ENCODE peak calls at places on chromosomes 4 and X, in five cellular contexts. One of them, this sample, is unnamed.

GRCh38 chrX:102976793-102977495 is 39.9 kb downstream of the RAB40AL start:
- DNase-seq in ovary: no peak
- DNase-seq in heart right ventricle: no peak
- DNase-seq in astrocyte of the cerebellum: no peak
- DNase-seq in AG09309: peak
- DNase-seq in this sample: peak

GRCh38 chrX:103688949-103689348 is 2.5 kb upstream of the MORF4L2 start:
- DNase-seq in ovary: no peak
- DNase-seq in AG09309: no peak
- DNase-seq in heart right ventricle: no peak
- DNase-seq in astrocyte of the cerebellum: no peak
- DNase-seq in this sample: no peak

GRCh38 chr4:1195109-1195671 is 22.8 kb upstream of the SPON2 start:
- DNase-seq in heart right ventricle: no peak
- DNase-seq in astrocyte of the cerebellum: no peak
- DNase-seq in AG09309: no peak
- DNase-seq in ovary: no peak
- DNase-seq in this sample: no peak

GRCh38 chr4:177945235-177945634 is 503.0 kb upstream of the AGA start:
- DNase-seq in AG09309: no peak
- DNase-seq in ovary: no peak
- DNase-seq in heart right ventricle: no peak
- DNase-seq in astrocyte of the cerebellum: no peak
- DNase-seq in this sample: no peak

GRCh38 chr4:100257567-100257966 is 67.3 kb upstream of the DDIT4L start:
- DNase-seq in astrocyte of the cerebellum: no peak
- DNase-seq in ovary: no peak
- DNase-seq in heart right ventricle: no peak
- DNase-seq in AG09309: no peak
- DNase-seq in this sample: no peak

GRCh38 chrX:141278306-141278705 is 36.0 kb upstream of the SPANXC start:
- DNase-seq in AG09309: no peak
- DNase-seq in astrocyte of the cerebellum: no peak
- DNase-seq in ovary: no peak
- DNase-seq in heart right ventricle: no peak
- DNase-seq in this sample: no peak

GRCh38 chr4:18042754-18043153 is 21.2 kb upstream of the LCORL start:
- DNase-seq in ovary: no peak
- DNase-seq in astrocyte of the cerebellum: no peak
- DNase-seq in AG09309: no peak
- DNase-seq in heart right ventricle: no peak
- DNase-seq in this sample: no peak

GRCh38 chrX:35101901-35102300 is 159.3 kb downstream of the FAM47B start:
- DNase-seq in ovary: no peak
- DNase-seq in heart right ventricle: no peak
- DNase-seq in astrocyte of the cerebellum: no peak
- DNase-seq in AG09309: no peak
- DNase-seq in this sample: no peak

GRCh38 chr4:22573198-22573597 is 57.3 kb upstream of the ADGRA3 start:
- DNase-seq in ovary: peak
- DNase-seq in AG09309: no peak
- DNase-seq in heart right ventricle: peak
- DNase-seq in astrocyte of the cerebellum: peak
- DNase-seq in this sample: no peak

GRCh38 chr4:112735474-112735951 is 98.6 kb downstream of the LARP7 start:
- DNase-seq in AG09309: no peak
- DNase-seq in astrocyte of the cerebellum: no peak
- DNase-seq in heart right ventricle: no peak
- DNase-seq in ovary: no peak
- DNase-seq in this sample: no peak

GRCh38 chr4:40710484-40711269 is 39.1 kb upstream of the NSUN7 start:
- DNase-seq in ovary: no peak
- DNase-seq in AG09309: no peak
- DNase-seq in astrocyte of the cerebellum: no peak
- DNase-seq in heart right ventricle: no peak
- DNase-seq in this sample: no peak

GRCh38 chrX:111615227-111615626 is 65.7 kb upstream of the ALG13 start:
- DNase-seq in ovary: no peak
- DNase-seq in heart right ventricle: no peak
- DNase-seq in astrocyte of the cerebellum: no peak
- DNase-seq in AG09309: no peak
- DNase-seq in this sample: no peak

GRCh38 chr4:33722254-33722653 is 2522.1 kb downstream of the ARAP2 start:
- DNase-seq in heart right ventricle: no peak
- DNase-seq in AG09309: peak
- DNase-seq in astrocyte of the cerebellum: peak
- DNase-seq in ovary: no peak
- DNase-seq in this sample: no peak

GRCh38 chr4:185559913-185560281 is 24.6 kb upstream of the PDLIM3 start:
- DNase-seq in heart right ventricle: no peak
- DNase-seq in astrocyte of the cerebellum: peak
- DNase-seq in AG09309: peak
- DNase-seq in ovary: no peak
- DNase-seq in this sample: no peak

GRCh38 chr4:118757761-118758213 is 72.6 kb downstream of the METTL14 start:
- DNase-seq in heart right ventricle: no peak
- DNase-seq in AG09309: no peak
- DNase-seq in astrocyte of the cerebellum: no peak
- DNase-seq in ovary: no peak
- DNase-seq in this sample: no peak

GRCh38 chr4:118987959-118988634 is 99.4 kb downstream of the SYNPO2 start:
- DNase-seq in heart right ventricle: no peak
- DNase-seq in AG09309: no peak
- DNase-seq in ovary: no peak
- DNase-seq in astrocyte of the cerebellum: no peak
- DNase-seq in this sample: no peak

GRCh38 chr4:123819362-123820035 is 422.9 kb downstream of the SPRY1 start:
- DNase-seq in heart right ventricle: no peak
- DNase-seq in AG09309: no peak
- DNase-seq in astrocyte of the cerebellum: no peak
- DNase-seq in ovary: no peak
- DNase-seq in this sample: no peak

GRCh38 chrX:13750204-13750603 is 15.7 kb downstream of the OFD1 start:
- DNase-seq in heart right ventricle: no peak
- DNase-seq in ovary: no peak
- DNase-seq in AG09309: no peak
- DNase-seq in astrocyte of the cerebellum: peak
- DNase-seq in this sample: no peak

GRCh38 chr4:149166886-149167285 is 648.8 kb downstream of the IQCM start:
- DNase-seq in ovary: no peak
- DNase-seq in AG09309: no peak
- DNase-seq in astrocyte of the cerebellum: no peak
- DNase-seq in heart right ventricle: no peak
- DNase-seq in this sample: no peak

GRCh38 chr4:149161247-149161646 is 654.4 kb downstream of the IQCM start:
- DNase-seq in ovary: no peak
- DNase-seq in heart right ventricle: peak
- DNase-seq in AG09309: peak
- DNase-seq in astrocyte of the cerebellum: no peak
- DNase-seq in this sample: no peak

GRCh38 chr4:149160370-149160769 is 655.3 kb downstream of the IQCM start:
- DNase-seq in AG09309: no peak
- DNase-seq in astrocyte of the cerebellum: no peak
- DNase-seq in ovary: no peak
- DNase-seq in heart right ventricle: no peak
- DNase-seq in this sample: no peak

GRCh38 chr4:149166365-149166764 is 649.3 kb downstream of the IQCM start:
- DNase-seq in heart right ventricle: no peak
- DNase-seq in ovary: no peak
- DNase-seq in astrocyte of the cerebellum: no peak
- DNase-seq in AG09309: no peak
- DNase-seq in this sample: no peak

GRCh38 chr4:149164282-149164681 is 651.4 kb downstream of the IQCM start:
- DNase-seq in AG09309: peak
- DNase-seq in heart right ventricle: no peak
- DNase-seq in astrocyte of the cerebellum: peak
- DNase-seq in ovary: no peak
- DNase-seq in this sample: peak
- TF ChIP-seq CTCF in AG09309: peak
- TF ChIP-seq CTCF in heart right ventricle: no peak
- TF ChIP-seq CTCF in astrocyte of the cerebellum: no peak
- TF ChIP-seq CTCF in ovary: no peak
- TF ChIP-seq CTCF in this sample: no peak

DNA sequence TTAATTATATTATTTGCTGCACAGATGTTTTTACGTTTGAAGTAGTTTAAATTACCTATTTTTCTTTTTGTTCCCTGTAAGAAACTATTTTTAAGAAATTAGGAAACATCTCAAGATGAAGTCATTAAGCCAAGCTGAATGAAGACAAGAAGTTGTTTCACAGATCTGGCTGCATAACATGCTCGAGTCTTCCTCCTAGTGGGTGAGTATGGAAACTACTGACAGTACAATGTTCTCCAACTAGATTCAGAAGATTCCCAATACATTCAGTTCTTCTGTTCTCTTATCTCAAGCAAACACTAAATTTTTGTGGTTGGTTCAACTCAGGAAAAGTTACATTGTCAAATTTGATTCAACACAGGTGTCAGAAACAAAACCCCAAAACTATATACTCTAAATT is 256.8 kb upstream of the VCX start:
- DNase-seq in ovary: no peak
- DNase-seq in AG09309: peak
- DNase-seq in heart right ventricle: no peak
- DNase-seq in astrocyte of the cerebellum: peak
- DNase-seq in this sample: no peak
- TF ChIP-seq CTCF in ovary: no peak
- TF ChIP-seq CTCF in AG09309: peak
- TF ChIP-seq CTCF in heart right ventricle: peak
- TF ChIP-seq CTCF in astrocyte of the cerebellum: peak
- TF ChIP-seq CTCF in this sample: peak

GRCh38 chrX:80576267-80576666 is 156.0 kb downstream of the TENT5D start:
- DNase-seq in astrocyte of the cerebellum: no peak
- DNase-seq in AG09309: no peak
- DNase-seq in ovary: no peak
- DNase-seq in heart right ventricle: no peak
- DNase-seq in this sample: no peak

GRCh38 chrX:80576815-80577533 is 156.7 kb downstream of the TENT5D start:
- DNase-seq in astrocyte of the cerebellum: no peak
- DNase-seq in ovary: no peak
- DNase-seq in heart right ventricle: no peak
- DNase-seq in AG09309: no peak
- DNase-seq in this sample: no peak

GRCh38 chrX:80573275-80573674 is 153.0 kb downstream of the TENT5D start:
- DNase-seq in ovary: no peak
- DNase-seq in astrocyte of the cerebellum: no peak
- DNase-seq in AG09309: no peak
- DNase-seq in heart right ventricle: no peak
- DNase-seq in this sample: no peak

GRCh38 chrX:80572636-80573035 is 152.4 kb downstream of the TENT5D start:
- DNase-seq in ovary: no peak
- DNase-seq in AG09309: no peak
- DNase-seq in heart right ventricle: no peak
- DNase-seq in astrocyte of the cerebellum: no peak
- DNase-seq in this sample: no peak

DNA sequence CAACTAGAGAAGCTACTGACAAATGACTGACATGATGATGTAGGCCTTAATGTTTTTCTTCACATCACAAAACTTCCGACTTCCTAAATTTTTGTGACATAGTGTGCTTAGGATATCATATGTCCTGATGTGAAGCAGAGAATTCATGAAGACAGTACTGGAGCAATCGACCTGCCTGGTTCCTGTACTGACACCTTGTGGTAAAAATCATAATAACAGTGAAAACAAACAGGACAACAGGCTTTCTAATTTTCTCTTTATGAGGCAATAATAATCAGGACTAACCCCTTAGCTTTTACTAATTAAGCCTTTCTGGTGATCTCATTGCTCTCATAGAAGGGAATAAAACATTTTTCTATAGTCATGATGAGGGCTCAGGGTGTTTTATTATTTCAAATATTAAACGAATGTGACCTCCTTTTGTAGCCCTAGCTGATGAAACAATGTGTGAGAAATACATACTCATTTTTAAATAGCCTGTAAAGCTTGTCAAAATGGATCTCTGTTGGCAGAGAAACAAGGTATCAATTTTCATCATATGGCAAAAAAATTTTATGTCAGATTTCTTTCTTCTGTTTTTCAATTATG is 158.4 kb downstream of the TENT5D start:
- DNase-seq in ovary: no peak
- DNase-seq in astrocyte of the cerebellum: no peak
- DNase-seq in heart right ventricle: no peak
- DNase-seq in AG09309: no peak
- DNase-seq in this sample: no peak
- TF ChIP-seq CTCF in ovary: peak
- TF ChIP-seq CTCF in astrocyte of the cerebellum: peak
- TF ChIP-seq CTCF in heart right ventricle: peak
- TF ChIP-seq CTCF in AG09309: peak
- TF ChIP-seq CTCF in this sample: peak

GRCh38 chr4:24979554-24979953 is 51.2 kb downstream of the LGI2 start:
- DNase-seq in heart right ventricle: peak
- DNase-seq in ovary: no peak
- DNase-seq in astrocyte of the cerebellum: no peak
- DNase-seq in AG09309: no peak
- DNase-seq in this sample: no peak

GRCh38 chr4:24989327-24989726 is 41.4 kb downstream of the LGI2 start:
- DNase-seq in heart right ventricle: no peak
- DNase-seq in ovary: no peak
- DNase-seq in astrocyte of the cerebellum: no peak
- DNase-seq in AG09309: no peak
- DNase-seq in this sample: no peak

GRCh38 chr4:24980064-24980690 is 50.6 kb downstream of the LGI2 start:
- DNase-seq in heart right ventricle: peak
- DNase-seq in astrocyte of the cerebellum: peak
- DNase-seq in ovary: peak
- DNase-seq in AG09309: peak
- DNase-seq in this sample: peak

GRCh38 chr4:24988776-24989175 is 42.0 kb downstream of the LGI2 start:
- DNase-seq in heart right ventricle: no peak
- DNase-seq in ovary: no peak
- DNase-seq in AG09309: peak
- DNase-seq in astrocyte of the cerebellum: no peak
- DNase-seq in this sample: peak

DNA sequence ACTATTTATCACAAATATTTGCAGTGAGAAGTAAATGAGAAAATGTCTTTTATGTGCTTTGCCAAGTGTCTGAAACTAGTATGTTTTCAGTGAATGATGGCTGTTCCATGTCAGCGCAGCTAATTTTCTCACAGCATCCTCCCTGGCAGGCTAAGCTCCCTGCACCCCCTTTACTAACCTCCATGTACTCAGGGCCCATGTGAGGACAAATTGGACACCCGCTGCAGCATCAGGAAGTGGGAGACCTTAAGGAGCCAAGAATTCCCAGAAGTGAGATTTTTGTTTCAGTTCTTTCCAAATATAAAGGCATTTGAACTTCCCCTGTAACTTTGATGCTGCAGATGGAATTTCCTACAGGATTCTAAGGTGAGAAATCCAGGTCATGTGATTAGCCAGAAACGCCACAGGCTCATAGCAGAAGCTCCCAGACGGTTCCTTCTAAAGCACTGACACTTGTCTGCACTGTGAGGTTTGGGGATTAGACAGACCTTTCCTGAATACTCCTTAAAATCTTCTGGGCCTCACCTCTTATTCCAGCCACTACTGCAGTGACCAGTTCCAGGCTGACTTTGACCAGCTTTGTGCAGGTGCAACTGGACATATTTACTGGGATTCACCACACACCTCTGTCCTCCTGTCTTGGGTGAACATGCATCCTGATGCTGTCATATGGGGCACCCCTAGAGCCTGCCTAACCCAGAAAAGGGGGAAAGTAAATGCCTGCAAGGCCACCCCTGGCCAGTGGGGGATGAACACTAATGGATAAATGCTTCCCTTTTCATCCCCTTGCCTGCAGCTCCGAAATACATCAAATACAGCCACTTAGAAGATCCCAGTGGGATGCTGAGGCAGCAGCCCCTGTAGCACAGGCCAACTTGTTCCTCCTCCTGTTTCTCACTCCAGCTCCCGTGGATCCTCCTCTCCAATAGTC is 45.9 kb downstream of the LGI2 start:
- DNase-seq in AG09309: no peak
- DNase-seq in heart right ventricle: no peak
- DNase-seq in ovary: no peak
- DNase-seq in astrocyte of the cerebellum: no peak
- DNase-seq in this sample: no peak
- TF ChIP-seq CTCF in AG09309: no peak
- TF ChIP-seq CTCF in heart right ventricle: no peak
- TF ChIP-seq CTCF in ovary: no peak
- TF ChIP-seq CTCF in astrocyte of the cerebellum: peak
- TF ChIP-seq CTCF in this sample: no peak